ENCODE peak calls at places on chromosomes 5 and 9, in ten cellular contexts. G, B, D, O, R, X, L, I, M and J are unnamed samples.

GRCh38 chr5:26940981-26941380 is 97.4 kb downstream of the CDH9 start:
- DNase-seq in L (no peak), I (no peak), X (no peak), D (no peak), B (no peak), G (no peak), R (no peak), O (no peak), M (no peak), J (no peak)

GRCh38 chr9:34647651-34648050 is 1.2 kb downstream of the GALT start:
- DNase-seq in I (no peak), R (no peak), B (no peak), M (no peak), O (no peak), X (no peak), L (no peak), G (no peak), D (no peak), J (no peak)

GRCh38 chr9:23824241-23825142 is 1.5 kb downstream of the ELAVL2 start:
- DNase-seq in L (no peak), R (peak), X (no peak), D (no peak), B (no peak), I (peak), O (no peak), G (peak), M (peak), J (no peak)

GRCh38 chr9:133632806-133633680 is 3.1 kb upstream of the DBH start:
- DNase-seq in M (no peak), O (no peak), G (no peak), B (no peak), X (no peak), L (no peak), R (no peak), I (no peak), D (no peak), J (no peak)

GRCh38 chr9:73081979-73082657 is 69.5 kb upstream of the ANXA1 start:
- DNase-seq in B (peak), R (peak), D (no peak), O (no peak), X (peak), L (no peak), I (no peak), M (no peak), G (peak), J (no peak)

GRCh38 chr5:148585988-148586387 is 68.3 kb downstream of the HTR4 start:
- DNase-seq in D (no peak), M (no peak), R (peak), O (no peak), B (no peak), G (no peak), L (no peak), X (no peak), I (no peak), J (no peak)

GRCh38 chr5:51194626-51195025 is 188.6 kb upstream of the ISL1 start:
- DNase-seq in I (no peak), O (no peak), M (no peak), R (no peak), L (no peak), B (no peak), G (no peak), D (no peak), X (no peak), J (no peak)

GRCh38 chr9:129712595-129713524 is 40.0 kb downstream of the PTGES start:
- DNase-seq in I (peak), X (no peak), L (no peak), R (no peak), B (no peak), D (no peak), M (no peak), O (no peak), G (peak), J (no peak)

GRCh38 chr9:126681336-126681735 is 67.6 kb downstream of the LMX1B start:
- DNase-seq in M (no peak), R (peak), O (no peak), I (no peak), B (no peak), D (no peak), L (no peak), X (no peak), G (no peak), J (no peak)

GRCh38 chr5:149857499-149857898 is 87.1 kb downstream of the PDE6A start:
- DNase-seq in R (no peak), O (no peak), L (no peak), G (no peak), I (no peak), D (no peak), B (no peak), X (peak), M (no peak), J (no peak)

GRCh38 chr5:72163349-72163983 is 56.2 kb downstream of the MAP1B start:
- DNase-seq in M (no peak), R (no peak), X (no peak), G (no peak), L (no peak), D (no peak), O (no peak), B (no peak), I (no peak), J (no peak)

GRCh38 chr9:18255158-18255629 is 218.8 kb upstream of the ADAMTSL1 start:
- DNase-seq in X (peak), R (peak), B (peak), D (peak), M (peak), O (peak), L (peak), G (peak), I (peak), J (peak)

GRCh38 chr9:123953601-123954011 is 23.7 kb upstream of the DENND1A start:
- DNase-seq in L (no peak), R (no peak), B (no peak), X (no peak), I (no peak), O (no peak), D (no peak), G (no peak), M (no peak), J (no peak)

GRCh38 chr9:123121457-123121856 is 88.0 kb downstream of the GPR21 start:
- DNase-seq in G (no peak), R (no peak), D (no peak), X (peak), M (no peak), L (no peak), B (no peak), I (no peak), O (no peak), J (no peak)

GRCh38 chr5:153447534-153447933 is 42.9 kb upstream of the GRIA1 start:
- DNase-seq in M (no peak), X (no peak), I (no peak), R (no peak), L (no peak), B (no peak), D (no peak), G (no peak), O (no peak), J (no peak)

GRCh38 chr9:1522219-1522767 is 472.1 kb downstream of the DMRT2 start:
- DNase-seq in G (no peak), B (no peak), I (no peak), O (no peak), M (no peak), R (no peak), L (no peak), X (no peak), D (no peak), J (no peak)

GRCh38 chr5:112995764-112996618 is 19.4 kb downstream of the DCP2 start:
- DNase-seq in L (peak), D (peak), X (peak), M (peak), B (peak), G (peak), R (peak), I (peak), O (peak), J (peak)

GRCh38 chr5:1349246-1349645 is 4.3 kb upstream of the CLPTM1L start:
- DNase-seq in B (no peak), I (peak), R (no peak), L (no peak), G (no peak), M (no peak), D (no peak), X (no peak), O (no peak), J (no peak)

GRCh38 chr9:131713016-131713415 is 26.9 kb downstream of the RAPGEF1 start:
- DNase-seq in B (no peak), O (no peak), D (no peak), R (no peak), L (no peak), I (no peak), G (no peak), M (no peak), X (no peak), J (no peak)

GRCh38 chr5:117880932-117881331 is 1107.4 kb downstream of the DTWD2 start:
- DNase-seq in R (no peak), M (no peak), D (no peak), L (no peak), X (no peak), I (no peak), G (no peak), B (no peak), O (no peak), J (no peak)

GRCh38 chr5:141208478-141208877 is at the start of gene PCDHB12:
- DNase-seq in L (no peak), B (no peak), I (no peak), G (peak), R (peak), D (no peak), X (no peak), M (no peak), O (no peak), J (no peak)

GRCh38 chr9:87950765-87951488 is 23.4 kb downstream of the CDK20 start:
- DNase-seq in B (no peak), X (no peak), L (no peak), I (no peak), M (no peak), O (no peak), D (no peak), R (peak), G (peak), J (no peak)

GRCh38 chr9:93094294-93095204 is 1.5 kb upstream of the CARD19 start:
- DNase-seq in D (no peak), L (no peak), I (peak), O (no peak), G (no peak), X (no peak), R (peak), B (no peak), M (no peak), J (no peak)

GRCh38 chr5:10695055-10695649 is 65.9 kb downstream of the DAP start:
- DNase-seq in R (peak), G (peak), B (no peak), I (peak), D (no peak), M (peak), L (no peak), X (peak), O (no peak), J (no peak)

GRCh38 chr9:974064-974992 is 2.1 kb upstream of the DMRT3 start:
- DNase-seq in M (no peak), I (no peak), D (no peak), X (no peak), R (peak), O (no peak), G (no peak), L (no peak), B (no peak), J (no peak)

GRCh38 chr9:125433461-125434001 is 171.9 kb downstream of the GAPVD1 start:
- DNase-seq in D (no peak), L (no peak), I (peak), M (no peak), R (no peak), B (no peak), G (no peak), X (no peak), O (no peak), J (no peak)

GRCh38 chr5:86971034-86971511 is 296.6 kb upstream of the RASA1 start:
- DNase-seq in O (no peak), I (no peak), B (peak), X (no peak), L (no peak), M (no peak), R (peak), G (peak), D (no peak), J (no peak)

GRCh38 chr5:106121972-106122605 is 1548.6 kb downstream of the EFNA5 start:
- DNase-seq in M (no peak), O (no peak), D (no peak), L (no peak), X (no peak), B (no peak), G (peak), R (peak), I (no peak), J (no peak)

GRCh38 chr9:128247191-128247803 is 28.5 kb downstream of the GOLGA2 start:
- DNase-seq in I (no peak), D (no peak), L (no peak), M (no peak), R (no peak), B (no peak), O (no peak), X (no peak), G (no peak), J (no peak)

GRCh38 chr9:5851445-5851844 is 18.5 kb upstream of the ERMP1 start:
- DNase-seq in X (peak), R (no peak), B (no peak), M (no peak), D (no peak), G (peak), L (peak), I (no peak), O (peak), J (no peak)

GRCh38 chr9:97397220-97397619 is 14.7 kb upstream of the TDRD7 start:
- DNase-seq in L (no peak), I (no peak), R (no peak), M (no peak), O (no peak), X (no peak), B (no peak), D (no peak), G (no peak), J (no peak)